ENCODE peak calls at places on chromosomes 12 and 14, in four cellular contexts. H, N, P and Q are unnamed samples.

GRCh38 chr12:118035194-118036041 is 18.9 kb downstream of the RFC5 start:
- DNase-seq in H (no peak), N (peak), P (no peak), Q (peak)

GRCh38 chr12:30041096-30041495 is 257.4 kb upstream of the TMTC1 start:
- DNase-seq in H (no peak), N (no peak), P (no peak), Q (no peak)

GRCh38 chr12:126418357-126418756 is 1353.1 kb downstream of the AACS start:
- DNase-seq in H (no peak), N (peak), P (no peak), Q (no peak)

GRCh38 chr14:100019156-100019882 is 45.9 kb upstream of the EVL start:
- DNase-seq in H (no peak), N (no peak), P (no peak), Q (no peak)

GRCh38 chr12:50338920-50339319 is 55.6 kb upstream of the LIMA1 start:
- DNase-seq in H (no peak), N (no peak), P (no peak), Q (no peak)

GRCh38 chr14:61573748-61574513 is 121.4 kb upstream of the HIF1A start:
- DNase-seq in H (no peak), N (peak), P (no peak), Q (no peak)

GRCh38 chr14:103659631-103660030 is 30.6 kb downstream of the KLC1 start:
- DNase-seq in H (no peak), N (no peak), P (no peak), Q (no peak)

GRCh38 chr12:21814327-21814726 is 39.8 kb upstream of the KCNJ8 start:
- DNase-seq in H (no peak), N (no peak), P (no peak), Q (no peak)

GRCh38 chr12:9754984-9755383 is 5.7 kb downstream of the CD69 start:
- DNase-seq in H (no peak), N (no peak), P (no peak), Q (no peak)

GRCh38 chr12:27969011-27969900 is 3.3 kb downstream of the PTHLH start:
- DNase-seq in H (peak), N (peak), P (no peak), Q (no peak)

GRCh38 chr12:3204716-3205617 is 127.8 kb downstream of the TSPAN9 start:
- DNase-seq in H (no peak), N (no peak), P (no peak), Q (no peak)

GRCh38 chr12:106021516-106021915 is 117.2 kb downstream of the NUAK1 start:
- DNase-seq in H (no peak), N (no peak), P (no peak), Q (no peak)

GRCh38 chr14:102279688-102280348 is 25.1 kb downstream of the MOK start:
- DNase-seq in H (no peak), N (peak), P (no peak), Q (no peak)

GRCh38 chr12:72036393-72036792 is 97.7 kb downstream of the TPH2 start:
- DNase-seq in H (no peak), N (no peak), P (no peak), Q (no peak)

GRCh38 chr12:93591137-93591868 is 18.8 kb downstream of the SOCS2 start:
- DNase-seq in H (peak), N (peak), P (peak), Q (peak)

GRCh38 chr12:39505025-39505424 is 62.1 kb upstream of the KIF21A start:
- DNase-seq in H (no peak), N (no peak), P (no peak), Q (no peak)

GRCh38 chr14:54814076-54814475 is 88.5 kb downstream of the GCH1 start:
- DNase-seq in H (no peak), N (no peak), P (no peak), Q (no peak)

GRCh38 chr14:44657153-44657552 is 150.1 kb upstream of the FSCB start:
- DNase-seq in H (no peak), N (no peak), P (peak), Q (no peak)

GRCh38 chr12:15601210-15601800 is 187.9 kb downstream of the EPS8 start:
- DNase-seq in H (no peak), N (peak), P (no peak), Q (no peak)

GRCh38 chr14:90580381-90581335 is 183.8 kb downstream of the CALM1 start:
- DNase-seq in H (no peak), N (no peak), P (peak), Q (no peak)

GRCh38 chr12:95386056-95386455 is 87.9 kb upstream of the METAP2 start:
- DNase-seq in H (no peak), N (peak), P (no peak), Q (no peak)

GRCh38 chr12:50923361-50924130 is 28.8 kb upstream of the HIGD1C start:
- DNase-seq in H (no peak), N (peak), P (no peak), Q (no peak)

GRCh38 chr14:100730530-100730929 is 3.8 kb downstream of the DLK1 start:
- DNase-seq in H (no peak), N (no peak), P (no peak), Q (no peak)

GRCh38 chr12:102960766-102961487 is 3.5 kb downstream of the ASCL1 start:
- DNase-seq in H (no peak), N (no peak), P (no peak), Q (no peak)

GRCh38 chr12:115155665-115156645 is 472.0 kb upstream of the TBX3 start:
- DNase-seq in H (no peak), N (peak), P (no peak), Q (no peak)

GRCh38 chr12:93201990-93202389 is 175.7 kb upstream of the NUDT4 start:
- DNase-seq in H (no peak), N (no peak), P (no peak), Q (no peak)

GRCh38 chr14:75317148-75317547 is 38.5 kb downstream of the FOS start:
- DNase-seq in H (no peak), N (no peak), P (no peak), Q (no peak)

GRCh38 chr12:97767347-97767746 is 304.7 kb downstream of the RMST start:
- DNase-seq in H (no peak), N (no peak), P (no peak), Q (no peak)

GRCh38 chr12:42143401-42144173 is 1.1 kb downstream of the GXYLT1 start:
- DNase-seq in H (no peak), N (peak), P (no peak), Q (peak)

GRCh38 chr12:1644523-1645438 is 15.8 kb downstream of the WNT5B start:
- DNase-seq in H (peak), N (peak), P (peak), Q (no peak)

GRCh38 chr12:52442600-52443061 is 8.5 kb upstream of the KRT75 start:
- DNase-seq in H (no peak), N (peak), P (no peak), Q (no peak)

GRCh38 chr12:31820832-31821231 is 92.0 kb upstream of the AMN1 start:
- DNase-seq in H (no peak), N (no peak), P (no peak), Q (no peak)

GRCh38 chr14:60008042-60008441 is 83.7 kb upstream of the PCNX4 start:
- DNase-seq in H (no peak), N (peak), P (no peak), Q (no peak)

GRCh38 chr14:68527329-68527851 is 265.5 kb downstream of the ZFP36L1 start:
- DNase-seq in H (no peak), N (peak), P (no peak), Q (no peak)

GRCh38 chr12:121773011-121773777 is 20.3 kb downstream of the RHOF start:
- DNase-seq in H (peak), N (peak), P (no peak), Q (peak)

GRCh38 chr12:28535216-28535615 is 345.0 kb downstream of the CCDC91 start:
- DNase-seq in H (no peak), N (peak), P (no peak), Q (no peak)